ENCODE peak calls at places on chromosomes 7 and 10, in six cellular contexts. L is GM12891, O is GM12878, B is K562, E is HepG2, Z is H1. J is an unnamed sample.

GRCh38 chr7:27921081-27921836 is 181.3 kb downstream of the TAX1BP1 start:
- DNase-seq in L (peak; percentile 20), O (peak; percentile 48), B (peak; percentile 10), E (peak; percentile 70), Z (peak; percentile 41), J (no peak)

GRCh38 chr7:101901661-101902491 is 84.5 kb downstream of the CUX1 start:
- DNase-seq in L (no peak), O (no peak), B (peak; percentile 52), E (no peak), Z (no peak), J (no peak)

GRCh38 chr10:120260446-120260845 is 196.6 kb upstream of the PLPP4 start:
- DNase-seq in L (no peak), O (no peak), B (no peak), E (no peak), Z (no peak), J (no peak)

GRCh38 chr10:79001082-79001885 is 67.5 kb upstream of the ZMIZ1 start:
- DNase-seq in L (no peak), O (no peak), B (no peak), E (no peak), Z (no peak), J (no peak)

GRCh38 chr10:131073469-131074060 is 238.0 kb downstream of the TCERG1L start:
- DNase-seq in L (no peak), O (no peak), B (no peak), E (no peak), Z (no peak), J (no peak)

GRCh38 chr7:93715234-93715633 is 140.7 kb upstream of the CALCR start:
- DNase-seq in L (no peak), O (no peak), B (peak; percentile 32), E (peak; percentile 34), Z (peak; percentile 33), J (no peak)

GRCh38 chr10:7625009-7625408 is 41.8 kb downstream of the ITIH5 start:
- DNase-seq in L (no peak), O (no peak), B (no peak), E (no peak), Z (no peak), J (no peak)

GRCh38 chr7:106010866-106011265 is 47.8 kb downstream of the CDHR3 start:
- DNase-seq in L (no peak), O (no peak), B (no peak), E (no peak), Z (no peak), J (no peak)

GRCh38 chr10:21496285-21497176 is 29.0 kb downstream of the SKIDA1 start:
- DNase-seq in L (no peak), O (no peak), B (peak; percentile 66), E (peak; percentile 54), Z (no peak), J (no peak)

GRCh38 chr10:1057106-1057657 is 997 bp downstream of the WDR37 start:
- DNase-seq in L (no peak), O (no peak), B (no peak), E (no peak), Z (no peak), J (no peak)

GRCh38 chr7:158865462-158865922 is 9.1 kb downstream of the DYNC2I1 start:
- DNase-seq in L (no peak), O (no peak), B (peak; percentile 41), E (peak; percentile 41), Z (no peak), J (no peak)
- TF ChIP-seq TAF1 in L (no peak), O (no peak), B (no peak), E (no peak), Z (no peak), J (no peak)

DNA sequence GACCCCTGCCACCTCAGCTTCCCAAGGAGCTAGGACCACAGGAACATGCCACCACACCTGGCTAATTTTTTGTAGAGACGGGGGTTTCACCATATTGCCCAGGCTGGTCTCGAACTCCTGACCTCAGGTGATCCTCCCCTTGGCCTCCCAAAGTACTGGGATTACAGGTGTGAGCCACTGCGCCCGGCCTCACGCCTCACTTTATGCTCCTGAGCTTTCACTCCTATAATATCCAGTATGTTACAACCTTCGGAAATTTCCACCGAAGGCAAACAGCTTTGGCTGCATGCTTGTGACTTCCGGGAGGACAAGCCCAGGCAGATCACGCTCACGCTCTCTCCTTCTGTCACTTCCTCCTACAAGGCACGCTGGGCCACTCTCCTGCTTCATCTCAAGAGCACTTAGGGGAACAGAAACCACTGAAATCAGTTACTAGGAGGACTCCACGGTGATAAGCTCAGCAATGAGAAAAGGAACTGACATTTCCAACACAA is 4.4 kb upstream of the MAD1L1 start:
- DNase-seq in L (peak; percentile 77), O (peak; percentile 96), B (no peak), E (no peak), Z (no peak), J (peak; percentile 77)
- TF ChIP-seq POLR2A in L (peak; percentile 32), O (peak; percentile 49), B (peak; percentile 29), E (no peak), Z (no peak), J (peak; percentile 37)

GRCh38 chr7:22192778-22193177 is 164.2 kb downstream of the RAPGEF5 start:
- DNase-seq in L (no peak), O (no peak), B (no peak), E (no peak), Z (no peak), J (no peak)

GRCh38 chr7:22194633-22195273 is 162.2 kb downstream of the RAPGEF5 start:
- DNase-seq in L (no peak), O (no peak), B (no peak), E (no peak), Z (no peak), J (no peak)

GRCh38 chr7:22195402-22195801 is 161.6 kb downstream of the RAPGEF5 start:
- DNase-seq in L (no peak), O (peak; percentile 20), B (no peak), E (no peak), Z (no peak), J (no peak)

GRCh38 chr7:22190736-22191135 is 166.2 kb downstream of the RAPGEF5 start:
- DNase-seq in L (no peak), O (no peak), B (no peak), E (no peak), Z (no peak), J (no peak)

DNA sequence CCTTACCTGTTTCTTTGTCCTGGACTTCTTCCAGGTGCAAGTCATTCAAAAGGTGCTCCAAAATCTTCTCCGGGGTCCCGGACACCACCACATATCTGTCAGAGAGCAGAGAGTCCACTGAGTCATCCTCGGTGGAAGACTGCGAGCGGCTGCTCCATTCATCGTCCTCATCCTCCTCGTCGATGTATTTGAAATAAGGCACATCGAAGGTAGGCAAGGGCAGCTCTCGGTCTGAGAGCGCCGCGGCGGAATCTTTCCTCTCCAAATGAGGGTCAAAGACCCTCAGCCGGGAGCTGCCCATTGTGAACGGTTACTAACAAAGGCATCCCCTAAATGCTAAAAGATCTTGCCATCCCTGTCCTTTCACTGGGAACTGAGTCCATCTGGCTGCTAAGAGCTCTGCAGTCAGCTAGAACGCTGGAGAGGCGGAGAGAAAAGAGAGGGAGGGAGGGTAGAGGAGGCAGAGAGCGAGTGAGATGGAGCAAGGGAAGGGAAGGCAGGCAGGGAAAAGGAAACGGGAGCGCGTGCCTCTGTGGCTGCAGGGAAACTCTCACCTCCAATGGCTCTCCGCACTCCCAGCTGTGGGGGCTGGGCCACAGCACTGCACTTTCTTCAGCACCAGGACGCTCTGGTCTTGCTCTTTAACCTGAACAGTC is 163.5 kb downstream of the RAPGEF5 start:
- DNase-seq in L (no peak), O (no peak), B (no peak), E (no peak), Z (no peak), J (no peak)
- TF ChIP-seq TAF1 in L (no peak), O (no peak), B (no peak), E (no peak), Z (no peak), J (no peak)

GRCh38 chr7:22890773-22891172 is 68.1 kb upstream of the TOMM7 start:
- DNase-seq in L (no peak), O (no peak), B (no peak), E (no peak), Z (no peak), J (no peak)

GRCh38 chr7:22885824-22886255 is 63.2 kb upstream of the TOMM7 start:
- DNase-seq in L (peak; percentile 47), O (peak; percentile 88), B (no peak), E (no peak), Z (no peak), J (peak; percentile 40)

GRCh38 chr7:22879718-22880306 is 57.2 kb upstream of the TOMM7 start:
- DNase-seq in L (no peak), O (no peak), B (no peak), E (no peak), Z (no peak), J (no peak)

GRCh38 chr7:22879285-22879684 is 56.6 kb upstream of the TOMM7 start:
- DNase-seq in L (no peak), O (no peak), B (no peak), E (no peak), Z (no peak), J (no peak)

GRCh38 chr7:22884911-22885823 is 62.5 kb upstream of the TOMM7 start:
- DNase-seq in L (no peak), O (peak; percentile 66), B (no peak), E (no peak), Z (no peak), J (no peak)
- TF ChIP-seq POLR2A in L (no peak), O (no peak), B (no peak), E (no peak), Z (no peak), J (no peak)

GRCh38 chr10:118107541-118107940 is 60.8 kb upstream of the RAB11FIP2 start:
- DNase-seq in L (no peak), O (no peak), B (no peak), E (no peak), Z (no peak), J (no peak)

GRCh38 chr10:118102116-118102515 is 55.4 kb upstream of the RAB11FIP2 start:
- DNase-seq in L (no peak), O (no peak), B (no peak), E (no peak), Z (no peak), J (no peak)

GRCh38 chr10:118107040-118107439 is 60.3 kb upstream of the RAB11FIP2 start:
- DNase-seq in L (no peak), O (no peak), B (no peak), E (no peak), Z (no peak), J (no peak)

GRCh38 chr10:118108194-118109026 is 61.7 kb upstream of the RAB11FIP2 start:
- DNase-seq in L (no peak), O (no peak), B (peak; percentile 13), E (no peak), Z (no peak), J (no peak)

GRCh38 chr10:118106426-118106825 is 59.7 kb upstream of the RAB11FIP2 start:
- DNase-seq in L (no peak), O (no peak), B (peak; percentile 7), E (peak; percentile 20), Z (peak; percentile 5), J (no peak)
- TF ChIP-seq TAF1 in L (no peak), O (no peak), B (no peak), E (no peak), Z (no peak), J (no peak)